ENCODE peak calls at places on chromosomes 11 and 22, in four cellular contexts. Y is uterus, R is endothelial cell of umbilical vein, D is transverse colon. B is an unnamed sample.
A peak's percentile ranks its signal among the peaks of the same experiment; 100 is the strongest.

GRCh38 chr11:105179542-105180278 is 40.1 kb upstream of the CARD18 start:
- DNase-seq in Y (no peak), R (no peak), D (no peak), B (no peak)

GRCh38 chr11:74452366-74452765 is 15.0 kb downstream of the KCNE3 start:
- DNase-seq in Y (no peak), R (no peak), D (no peak), B (no peak)

GRCh38 chr22:35322126-35322525 is 22.4 kb downstream of the TOM1 start:
- DNase-seq in Y (no peak), R (no peak), D (no peak), B (no peak)

GRCh38 chr11:48004456-48004855 is 24.1 kb downstream of the PTPRJ start:
- DNase-seq in Y (no peak), R (no peak), D (no peak), B (no peak)

GRCh38 chr11:30150425-30150824 is 80.4 kb upstream of the FSHB start:
- DNase-seq in Y (no peak), R (no peak), D (no peak), B (no peak)

GRCh38 chr11:131546218-131546895 is 175.9 kb downstream of the NTM start:
- DNase-seq in Y (no peak), R (no peak), D (no peak), B (no peak)

GRCh38 chr11:37450613-37451012 is 852.6 kb upstream of the RAG2 start:
- DNase-seq in Y (no peak), R (no peak), D (no peak), B (no peak)

GRCh38 chr22:50136431-50137047 is 34.0 kb upstream of the PANX2 start:
- DNase-seq in Y (no peak), R (no peak), D (no peak), B (peak; percentile 41)

GRCh38 chr22:38935023-38935422 is 22.4 kb upstream of the APOBEC3A start:
- DNase-seq in Y (no peak), R (no peak), D (peak; percentile 99), B (peak; percentile 89)

GRCh38 chr11:119306373-119306890 is 10.5 kb downstream of the MCAM start:
- DNase-seq in Y (peak; percentile 51), R (peak; percentile 39), D (no peak), B (no peak)

GRCh38 chr22:38505595-38506117 is 455 bp downstream of the DDX17 start:
- DNase-seq in Y (peak; percentile 81), R (peak; percentile 70), D (peak; percentile 74), B (peak; percentile 86)

GRCh38 chr11:35937751-35938150 is 6.1 kb upstream of the LDLRAD3 start:
- DNase-seq in Y (no peak), R (no peak), D (no peak), B (no peak)

GRCh38 chr22:24482586-24482985 is 12.5 kb upstream of the UPB1 start:
- DNase-seq in Y (no peak), R (peak; percentile 67), D (no peak), B (no peak)

GRCh38 chr11:82229346-82229745 is 504.3 kb downstream of the FAM181B start:
- DNase-seq in Y (no peak), R (no peak), D (no peak), B (no peak)

GRCh38 chr11:126378763-126379162 is 23.3 kb downstream of the ST3GAL4 start:
- DNase-seq in Y (no peak), R (peak; percentile 69), D (no peak), B (no peak)

GRCh38 chr11:73327812-73328364 is 19.8 kb downstream of the ARHGEF17 start:
- DNase-seq in Y (no peak), R (no peak), D (no peak), B (no peak)

GRCh38 chr22:47446331-47446730 is 683.9 kb downstream of the TBC1D22A start:
- DNase-seq in Y (no peak), R (no peak), D (no peak), B (no peak)

GRCh38 chr11:35802672-35803071 is 140.1 kb downstream of the TRIM44 start:
- DNase-seq in Y (no peak), R (no peak), D (no peak), B (no peak)

GRCh38 chr22:38467904-38468760 is at the start of gene KDELR3:
- DNase-seq in Y (peak; percentile 75), R (peak; percentile 55), D (peak; percentile 80), B (peak; percentile 70)

GRCh38 chr11:69563946-69564780 is 76.8 kb upstream of the CCND1 start:
- DNase-seq in Y (no peak), R (no peak), D (no peak), B (peak; percentile 37)

GRCh38 chr11:34654491-34655334 is 33.8 kb downstream of the EHF start:
- DNase-seq in Y (no peak), R (no peak), D (no peak), B (peak; percentile 89)
- TF ChIP-seq CTCF in Y (no peak), R (no peak), D (no peak), B (no peak)

DNA sequence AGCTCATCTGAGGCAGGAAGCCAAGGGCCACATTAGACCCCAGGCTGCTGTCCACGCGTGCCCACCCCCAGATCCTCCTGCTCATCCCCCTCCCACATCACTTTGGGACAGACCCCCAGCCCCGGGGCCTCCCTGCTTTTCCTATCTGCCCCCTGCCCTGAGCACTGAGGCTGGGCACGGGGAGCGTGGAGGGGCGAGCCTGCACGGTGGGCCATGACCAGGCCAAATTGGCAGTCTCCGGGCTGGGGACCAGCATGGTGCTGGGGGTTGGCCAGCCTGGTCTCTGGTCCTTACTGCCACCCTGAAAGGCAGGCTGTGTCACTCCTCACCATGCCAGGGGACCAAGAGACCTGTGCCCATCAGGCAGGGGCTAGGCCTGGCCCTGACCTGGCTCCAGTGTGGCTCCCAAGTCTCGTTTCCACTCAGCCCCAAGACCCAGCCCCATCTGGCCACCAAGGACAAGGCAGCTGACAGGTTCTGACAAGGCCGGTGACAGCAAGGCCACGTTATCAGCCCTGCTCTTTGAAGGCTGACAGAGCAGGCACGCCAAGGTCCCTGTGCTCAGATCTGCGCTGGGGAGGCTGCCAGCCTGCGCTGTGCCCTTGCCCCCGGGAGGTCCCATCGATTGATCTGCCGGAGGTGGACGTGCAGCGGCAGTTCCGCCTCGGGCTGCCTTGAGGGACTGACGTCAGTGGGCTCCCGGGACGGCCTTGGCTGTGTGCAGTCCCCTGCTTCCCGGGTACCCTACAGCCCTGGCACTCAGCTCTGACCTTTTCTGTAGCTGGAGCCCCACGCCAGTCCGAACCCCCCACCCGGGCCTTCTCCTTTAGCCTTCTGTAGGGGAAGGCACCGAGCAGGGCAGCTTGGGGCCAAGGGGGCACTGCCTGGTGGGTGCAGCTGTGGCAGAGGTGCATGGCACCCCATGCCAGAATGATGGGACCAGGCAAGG is 3.6 kb downstream of the TNNI2 start:
- DNase-seq in Y (no peak), R (no peak), D (no peak), B (no peak)
- TF ChIP-seq POLR2A in Y (no peak), R (no peak), D (no peak), B (no peak)

GRCh38 chr11:28117712-28118111 is 9.5 kb downstream of the METTL15 start:
- DNase-seq in Y (no peak), R (no peak), D (no peak), B (no peak)

GRCh38 chr11:28123151-28123571 is 15.0 kb downstream of the METTL15 start:
- DNase-seq in Y (no peak), R (peak; percentile 53), D (no peak), B (no peak)
- H3K27ac ChIP-seq in Y (no peak overlapping the region), R (peak overlapping the region; percentile 7), D (peak overlapping the region; percentile 17), B (no peak overlapping the region)

GRCh38 chr11:21323617-21324016 is 654.2 kb downstream of the NELL1 start:
- DNase-seq in Y (no peak), R (no peak), D (no peak), B (no peak)
- TF ChIP-seq CTCF in Y (no peak), R (no peak), D (no peak), B (no peak)

GRCh38 chr11:62621567-62622470 is at the start of gene B3GAT3:
- DNase-seq in Y (peak; percentile 99), R (peak; percentile 96), D (peak; percentile 99), B (peak; percentile 99)
- TF ChIP-seq POLR2A in Y (peak; percentile 93), R (peak; percentile 95), D (peak; percentile 84), B (no peak)

GRCh38 chr11:61390161-61390560 is 2.2 kb upstream of the TMEM216 start:
- DNase-seq in Y (no peak), R (no peak), D (no peak), B (no peak)
- H3K27ac ChIP-seq in Y (no peak overlapping the region), R (no peak overlapping the region), D (no peak overlapping the region), B (no peak overlapping the region)

DNA sequence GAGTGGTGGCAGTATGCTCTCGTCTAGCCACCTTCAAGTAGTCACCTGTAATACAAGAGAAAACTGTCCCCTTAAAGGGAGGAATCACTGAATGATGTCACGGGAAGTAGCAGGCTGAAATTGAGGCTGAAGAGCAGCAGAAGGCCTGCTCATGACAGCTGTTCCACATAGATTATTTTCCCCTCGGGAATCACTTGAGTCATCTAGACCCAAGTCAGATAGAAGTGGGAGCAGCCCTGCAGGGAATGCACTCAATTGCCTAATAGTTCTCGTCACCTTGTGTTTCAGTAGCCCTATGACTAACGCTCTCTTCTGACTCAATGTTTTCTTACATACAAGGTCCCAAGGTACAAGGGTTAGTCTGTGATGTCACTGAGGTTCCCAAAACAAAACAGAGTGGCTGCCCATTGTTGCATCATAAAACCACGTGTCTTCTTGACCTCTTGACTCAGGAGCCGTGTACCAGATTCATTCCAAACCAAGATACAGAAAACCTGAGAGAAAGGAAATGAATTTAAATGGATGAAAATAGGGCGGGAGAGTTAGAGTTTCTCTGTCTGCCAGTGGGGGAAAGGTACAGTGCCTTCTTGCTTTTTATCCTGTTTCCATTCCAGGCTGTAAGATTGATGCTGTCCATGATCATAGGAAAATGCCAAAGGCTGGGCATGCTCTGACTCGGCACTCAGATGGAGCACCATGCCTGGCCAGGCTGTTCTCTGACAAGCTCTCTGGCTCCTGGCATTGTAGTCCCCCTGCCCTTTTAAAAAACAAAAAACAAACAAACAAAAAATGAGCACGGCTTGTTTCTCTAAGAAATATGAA is 21.6 kb upstream of the C11orf96 start:
- DNase-seq in Y (peak; percentile 82), R (peak; percentile 96), D (peak; percentile 46), B (no peak)
- TF ChIP-seq CTCF in Y (no peak), R (no peak), D (no peak), B (no peak)

GRCh38 chr11:78416285-78417174 is 1.1 kb downstream of the GAB2 start:
- DNase-seq in Y (peak; percentile 88), R (peak; percentile 91), D (peak; percentile 86), B (peak; percentile 93)
- TF ChIP-seq POLR2A in Y (peak; percentile 80), R (peak; percentile 58), D (peak; percentile 73), B (peak; percentile 31)